ENCODE peak calls at places on chromosome 12, in six cellular contexts. E is PC-3, I is SK-N-SH, B is GM23248, P is OCI-LY7, Z is neural progenitor cell. W is an unnamed sample.

GRCh38 chr12:52056801-52057613 is 5.8 kb downstream of the NR4A1 start:
- DNase-seq in E (no peak), I (no peak), B (peak; percentile 83), P (no peak), Z (no peak), W (peak; percentile 20)

GRCh38 chr12:90250766-90251165 is 542.1 kb upstream of the ATP2B1 start:
- DNase-seq in E (peak; percentile 30), I (no peak), B (peak; percentile 38), P (no peak), Z (no peak), W (no peak)

GRCh38 chr12:51694146-51694545 is 103.1 kb downstream of the SCN8A start:
- DNase-seq in E (no peak), I (no peak), B (no peak), P (no peak), Z (no peak), W (no peak)

GRCh38 chr12:78571953-78572352 is 292.6 kb upstream of the SYT1 start:
- DNase-seq in E (no peak), I (no peak), B (no peak), P (no peak), Z (peak; percentile 41), W (no peak)

GRCh38 chr12:109307051-109307450 is 2.0 kb downstream of the FOXN4 start:
- DNase-seq in E (no peak), I (peak; percentile 60), B (no peak), P (no peak), Z (no peak), W (peak; percentile 20)

GRCh38 chr12:120855823-120856589 is 48.2 kb downstream of the SPPL3 start:
- DNase-seq in E (no peak), I (no peak), B (peak; percentile 32), P (no peak), Z (no peak), W (no peak)

GRCh38 chr12:6772331-6772695 is at the start of gene LAG3:
- DNase-seq in E (no peak), I (no peak), B (no peak), P (no peak), Z (no peak), W (no peak)

GRCh38 chr12:20474443-20474842 is 106.1 kb downstream of the PDE3A start:
- DNase-seq in E (no peak), I (no peak), B (no peak), P (no peak), Z (no peak), W (no peak)

GRCh38 chr12:75553865-75554555 is 42.6 kb upstream of the KRR1 start:
- DNase-seq in E (no peak), I (no peak), B (peak; percentile 22), P (no peak), Z (no peak), W (no peak)

GRCh38 chr12:30825341-30825740 is 70.6 kb upstream of the CAPRIN2 start:
- DNase-seq in E (no peak), I (no peak), B (no peak), P (no peak), Z (no peak), W (no peak)

GRCh38 chr12:93592641-93593396 is 20.3 kb downstream of the SOCS2 start:
- DNase-seq in E (no peak), I (no peak), B (peak; percentile 25), P (peak; percentile 35), Z (no peak), W (no peak)

GRCh38 chr12:26647091-26647490 is 185.9 kb downstream of the ITPR2 start:
- DNase-seq in E (no peak), I (no peak), B (no peak), P (no peak), Z (no peak), W (no peak)

GRCh38 chr12:121175383-121176119 is 34.4 kb upstream of the P2RX4 start:
- DNase-seq in E (no peak), I (no peak), B (no peak), P (peak; percentile 48), Z (no peak), W (peak; percentile 25)

GRCh38 chr12:108838194-108839010 is 19.0 kb downstream of the SSH1 start:
- DNase-seq in E (peak; percentile 99), I (peak; percentile 64), B (peak; percentile 100), P (no peak), Z (no peak), W (peak; percentile 77)

GRCh38 chr12:51855586-51856428 is 7.3 kb upstream of the FIGNL2 start:
- DNase-seq in E (no peak), I (no peak), B (peak; percentile 62), P (no peak), Z (peak; percentile 95), W (peak; percentile 64)

GRCh38 chr12:121769831-121770301 is 23.6 kb downstream of the RHOF start:
- DNase-seq in E (no peak), I (no peak), B (no peak), P (no peak), Z (no peak), W (peak; percentile 72)

GRCh38 chr12:124352839-124353238 is 57.9 kb downstream of the RFLNA start:
- DNase-seq in E (no peak), I (no peak), B (no peak), P (no peak), Z (no peak), W (peak; percentile 80)

GRCh38 chr12:26847431-26847830 is 14.4 kb upstream of the ITPR2 start:
- DNase-seq in E (no peak), I (no peak), B (no peak), P (no peak), Z (no peak), W (no peak)

GRCh38 chr12:112962561-112962960 is 15.8 kb upstream of the OAS2 start:
- DNase-seq in E (no peak), I (no peak), B (no peak), P (no peak), Z (no peak), W (no peak)

GRCh38 chr12:130514149-130514551 is 176.5 kb downstream of the PIWIL1 start:
- DNase-seq in E (no peak), I (peak; percentile 45), B (no peak), P (no peak), Z (peak; percentile 49), W (no peak)

GRCh38 chr12:40207551-40207950 is 17.2 kb upstream of the LRRK2 start:
- DNase-seq in E (peak; percentile 13), I (no peak), B (no peak), P (no peak), Z (no peak), W (no peak)

GRCh38 chr12:51683763-51684357 is 92.8 kb downstream of the SCN8A start:
- DNase-seq in E (peak; percentile 93), I (no peak), B (peak; percentile 88), P (no peak), Z (no peak), W (no peak)

GRCh38 chr12:2960432-2960956 is 1.3 kb downstream of the TEAD4 start:
- DNase-seq in E (peak; percentile 41), I (no peak), B (peak; percentile 67), P (no peak), Z (peak; percentile 35), W (peak; percentile 42)

GRCh38 chr12:14841761-14842160 is 1.6 kb downstream of the ART4 start:
- DNase-seq in E (peak; percentile 79), I (no peak), B (peak; percentile 61), P (no peak), Z (no peak), W (peak; percentile 33)

GRCh38 chr12:131860472-131861260 is 32.5 kb downstream of the MMP17 start:
- DNase-seq in E (peak; percentile 95), I (peak; percentile 69), B (peak; percentile 87), P (no peak), Z (peak; percentile 60), W (peak; percentile 90)

GRCh38 chr12:2283910-2284309 is 231.1 kb downstream of the CACNA1C start:
- DNase-seq in E (no peak), I (no peak), B (peak; percentile 70), P (peak; percentile 47), Z (no peak), W (peak; percentile 35)

GRCh38 chr12:62484234-62484633 is 17.6 kb downstream of the MON2 start:
- DNase-seq in E (peak; percentile 4), I (no peak), B (peak; percentile 70), P (no peak), Z (no peak), W (no peak)

GRCh38 chr12:55727643-55728184 is 1.1 kb downstream of the CD63 start:
- DNase-seq in E (peak; percentile 73), I (peak; percentile 76), B (peak; percentile 91), P (no peak), Z (peak; percentile 23), W (peak; percentile 73)
- H2AFZ ChIP-seq in E (peak overlapping the region; percentile 22), I (no peak overlapping the region), B (no peak overlapping the region), P (peak overlapping the region; percentile 87), Z (no peak overlapping the region), W (no peak overlapping the region)

GRCh38 chr12:69527506-69528272 is 57.5 kb downstream of the FRS2 start:
- DNase-seq in E (peak; percentile 89), I (no peak), B (peak; percentile 77), P (no peak), Z (no peak), W (peak; percentile 14)
- H3K4me3 ChIP-seq in E (no peak overlapping the region), I (no peak overlapping the region), B (peak overlapping the region; percentile 37), P (no peak overlapping the region), Z (no peak overlapping the region), W (no peak overlapping the region)

GRCh38 chr12:12683725-12684124 is 12.3 kb downstream of the GPR19 start:
- DNase-seq in E (no peak), I (no peak), B (no peak), P (no peak), Z (peak; percentile 34), W (no peak)

GRCh38 chr12:12683298-12683697 is 12.7 kb downstream of the GPR19 start:
- DNase-seq in E (no peak), I (no peak), B (no peak), P (no peak), Z (no peak), W (no peak)

GRCh38 chr12:12686472-12686871 is 9.5 kb downstream of the GPR19 start:
- DNase-seq in E (no peak), I (no peak), B (peak; percentile 68), P (no peak), Z (no peak), W (no peak)

GRCh38 chr12:12685305-12685704 is 10.7 kb downstream of the GPR19 start:
- DNase-seq in E (no peak), I (no peak), B (no peak), P (no peak), Z (peak; percentile 95), W (no peak)

DNA sequence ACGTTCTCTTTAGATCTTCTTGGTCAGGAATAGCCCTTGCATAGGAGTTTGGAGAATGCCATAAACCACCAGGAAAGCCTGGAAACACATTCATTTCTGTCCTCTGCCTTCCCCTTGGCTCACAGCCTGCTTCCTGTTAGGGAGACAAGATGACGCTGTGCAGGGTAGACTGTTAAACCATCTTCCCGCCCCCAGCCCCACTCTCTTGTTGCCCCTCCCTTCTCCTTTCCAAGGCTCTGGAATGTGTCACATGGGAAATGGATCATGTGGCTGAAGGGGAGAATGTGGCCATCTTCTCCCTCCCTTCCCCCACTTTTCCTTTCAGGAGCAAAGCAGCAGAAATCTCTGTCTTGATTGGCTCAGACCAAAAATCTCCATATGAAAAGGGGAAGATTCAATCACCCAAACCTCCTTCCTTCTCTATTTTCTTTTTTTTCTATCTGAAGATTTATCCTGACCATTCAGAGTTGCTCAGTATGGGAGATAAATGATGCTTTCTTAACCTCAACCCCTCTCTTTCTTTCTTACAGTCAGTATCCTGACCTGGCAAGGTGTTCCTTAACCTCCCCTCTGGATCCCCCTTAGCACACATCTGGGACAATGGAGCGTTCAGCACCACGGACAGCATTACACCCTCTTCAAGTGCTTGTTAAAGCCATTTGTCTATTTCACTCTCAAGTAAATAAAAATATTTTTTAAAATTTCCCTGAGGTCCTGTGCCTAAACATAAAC is 11.4 kb downstream of the GPR19 start:
- DNase-seq in E (peak; percentile 22), I (peak; percentile 75), B (peak; percentile 60), P (peak; percentile 17), Z (peak; percentile 97), W (peak; percentile 66)
- TF ChIP-seq EZH2phosphoT487 in E (no peak), I (no peak), B (no peak), P (no peak), Z (no peak), W (no peak)

GRCh38 chr12:106771425-106771824 is 3.1 kb upstream of the RIC8B start:
- DNase-seq in E (no peak), I (no peak), B (no peak), P (no peak), Z (no peak), W (no peak)
- H2AFZ ChIP-seq in E (no peak overlapping the region), I (no peak overlapping the region), B (no peak overlapping the region), P (no peak overlapping the region), Z (no peak overlapping the region), W (no peak overlapping the region)

W was measured in hepatocyte.